ENCODE peak calls at places on chromosomes 1 and 21, in eight cellular contexts. J, G, K, W, Y, M, F and L are unnamed samples.

GRCh38 chr1:216750031-216750627 is 26.9 kb upstream of the ESRRG start:
- DNase-seq in W (no peak), M (peak), G (peak), Y (no peak), J (no peak), K (peak), F (no peak), L (peak)

GRCh38 chr1:159771501-159771900 is 9.3 kb upstream of the DUSP23 start:
- DNase-seq in W (no peak), F (no peak), J (no peak), G (no peak), M (no peak), K (no peak), Y (no peak), L (no peak)

GRCh38 chr1:10710489-10710888 is 86.0 kb downstream of the CASZ1 start:
- DNase-seq in M (peak), J (no peak), W (no peak), K (no peak), F (no peak), G (no peak), Y (no peak), L (peak)

GRCh38 chr1:35164893-35165292 is 28.1 kb downstream of the SFPQ start:
- DNase-seq in W (no peak), M (no peak), K (no peak), Y (no peak), J (no peak), F (no peak), G (no peak), L (no peak)

GRCh38 chr1:201376464-201377374 is 761 bp downstream of the TNNT2 start:
- DNase-seq in J (no peak), G (peak), F (no peak), M (no peak), K (peak), Y (no peak), W (peak), L (peak)

GRCh38 chr21:44089001-44089911 is 17.9 kb upstream of the PWP2 start:
- DNase-seq in M (no peak), F (no peak), G (no peak), Y (peak), K (no peak), J (no peak), W (no peak), L (no peak)

GRCh38 chr1:76073471-76073870 is 1.1 kb upstream of the ST6GALNAC3 start:
- DNase-seq in K (peak), W (no peak), M (no peak), G (no peak), F (no peak), J (no peak), Y (no peak), L (no peak)

GRCh38 chr1:176567190-176567794 is 104.3 kb downstream of the PAPPA2 start:
- DNase-seq in K (no peak), W (no peak), F (no peak), J (no peak), G (no peak), Y (no peak), M (no peak), L (no peak)

GRCh38 chr1:27418326-27418761 is 25.9 kb downstream of the GPR3 start:
- DNase-seq in J (peak), G (no peak), M (peak), Y (peak), W (peak), F (no peak), K (peak), L (no peak)

GRCh38 chr21:39000496-39000895 is 182.8 kb downstream of the PSMG1 start:
- DNase-seq in W (peak), M (no peak), G (no peak), Y (no peak), F (no peak), K (no peak), J (no peak), L (no peak)

GRCh38 chr1:20652300-20652699 is 8.9 kb downstream of the DDOST start:
- DNase-seq in J (no peak), W (no peak), F (no peak), G (no peak), K (no peak), M (no peak), Y (no peak), L (no peak)

GRCh38 chr1:8674912-8675311 is 142.5 kb downstream of the RERE start:
- DNase-seq in F (no peak), G (no peak), J (no peak), Y (no peak), M (no peak), W (no peak), K (no peak), L (no peak)

GRCh38 chr1:84061336-84061735 is 62.4 kb upstream of the TTLL7 start:
- DNase-seq in W (no peak), K (no peak), G (no peak), F (no peak), Y (no peak), M (no peak), J (no peak), L (no peak)

GRCh38 chr1:37184789-37185188 is 150.5 kb upstream of the GRIK3 start:
- DNase-seq in M (no peak), Y (no peak), W (no peak), J (no peak), K (no peak), F (no peak), G (no peak), L (no peak)

GRCh38 chr1:113534875-113535274 is 144.6 kb downstream of the MAGI3 start:
- DNase-seq in F (no peak), J (no peak), G (no peak), W (no peak), Y (no peak), M (peak), K (peak), L (no peak)

GRCh38 chr1:161987303-161987702 is 36.4 kb downstream of the OLFML2B start:
- DNase-seq in W (no peak), J (no peak), G (no peak), Y (no peak), K (no peak), M (no peak), F (no peak), L (no peak)

GRCh38 chr1:224331824-224332223 is 1.9 kb upstream of the NVL start:
- DNase-seq in G (no peak), F (no peak), Y (no peak), W (no peak), K (no peak), M (no peak), J (no peak), L (no peak)

GRCh38 chr21:42097860-42098259 is 26.7 kb downstream of the UMODL1 start:
- DNase-seq in W (no peak), F (no peak), G (no peak), J (peak), K (no peak), M (peak), Y (no peak), L (peak)

GRCh38 chr1:69258842-69259241 is 308.9 kb upstream of the LRRC7 start:
- DNase-seq in F (no peak), K (no peak), W (no peak), Y (no peak), J (no peak), G (no peak), M (peak), L (no peak)

GRCh38 chr1:201190624-201191051 is at the start of gene IGFN1:
- DNase-seq in F (no peak), W (no peak), J (no peak), Y (no peak), K (peak), M (peak), G (no peak), L (no peak)

GRCh38 chr1:6109688-6110087 is 64.0 kb downstream of the KCNAB2 start:
- DNase-seq in K (no peak), J (no peak), W (no peak), M (no peak), Y (no peak), G (no peak), F (no peak), L (no peak)

GRCh38 chr1:181077576-181078242 is 10.8 kb upstream of the IER5 start:
- DNase-seq in K (peak), Y (no peak), G (no peak), J (no peak), F (no peak), W (no peak), M (peak), L (no peak)

GRCh38 chr1:81619156-81619555 is 181.6 kb upstream of the ADGRL2 start:
- DNase-seq in W (no peak), G (no peak), M (peak), J (no peak), K (peak), Y (no peak), F (no peak), L (no peak)

GRCh38 chr1:61942856-61943255 is 200.6 kb downstream of the PATJ start:
- DNase-seq in Y (no peak), W (no peak), K (no peak), F (no peak), G (no peak), M (no peak), J (no peak), L (no peak)

GRCh38 chr1:32962248-32962896 is 2.2 kb downstream of the RNF19B start:
- DNase-seq in W (no peak), G (no peak), K (no peak), Y (peak), M (no peak), F (no peak), J (no peak), L (peak)

GRCh38 chr1:50423670-50424000 is 392 bp upstream of the DMRTA2 start:
- DNase-seq in G (peak), W (no peak), K (peak), Y (peak), F (no peak), M (no peak), J (no peak), L (no peak)

GRCh38 chr1:233549917-233550316 is 64.0 kb upstream of the KCNK1 start:
- DNase-seq in F (no peak), M (no peak), K (no peak), Y (no peak), G (no peak), J (no peak), W (no peak), L (no peak)

GRCh38 chr1:160376525-160377131 is 9.8 kb downstream of the NHLH1 start:
- DNase-seq in K (peak), J (no peak), Y (peak), G (peak), M (peak), W (no peak), F (no peak), L (peak)

GRCh38 chr1:230572121-230573083 is 69.9 kb upstream of the COG2 start:
- DNase-seq in J (no peak), M (no peak), G (no peak), F (no peak), K (peak), W (no peak), Y (no peak), L (no peak)

GRCh38 chr1:23369335-23370013 is at the start of gene ZNF436:
- DNase-seq in F (peak), J (no peak), K (peak), G (peak), W (peak), M (peak), Y (no peak), L (peak)

GRCh38 chr1:211259596-211260126 is 495 bp downstream of the RCOR3 start:
- DNase-seq in J (no peak), W (peak), K (no peak), G (peak), F (no peak), M (peak), Y (no peak), L (peak)